ENCODE peak calls at places on chromosome 7, in four cellular contexts. P, C, H and N are unnamed samples.
A peak's percentile ranks its signal among the peaks of the same experiment; 100 is the strongest.

GRCh38 chr7:88344956-88345832 is 38.5 kb upstream of the STEAP4 start:
- DNase-seq in P (peak; percentile 47), H (no peak), C (peak; percentile 35), N (peak; percentile 6)

GRCh38 chr7:19051767-19052375 is 65.6 kb downstream of the TWIST1 start:
- DNase-seq in H (no peak), P (peak; percentile 37), C (peak; percentile 33), N (peak; percentile 5)

GRCh38 chr7:207418-208127 is 15.2 kb downstream of the FAM20C start:
- DNase-seq in C (no peak), P (no peak), H (no peak), N (no peak)

GRCh38 chr7:30027065-30027456 is 559 bp upstream of the FKBP14 start:
- DNase-seq in P (peak; percentile 29), C (no peak), H (peak; percentile 51), N (peak; percentile 38)

GRCh38 chr7:151808296-151809155 is 68.4 kb downstream of the PRKAG2 start:
- DNase-seq in P (peak; percentile 59), H (no peak), C (no peak), N (peak; percentile 66)

GRCh38 chr7:157856873-157857577 is 520.2 kb downstream of the DNAJB6 start:
- DNase-seq in C (no peak), P (no peak), H (no peak), N (no peak)

GRCh38 chr7:1758417-1758858 is 88.4 kb downstream of the ELFN1 start:
- DNase-seq in P (peak; percentile 80), C (peak; percentile 57), H (no peak), N (peak; percentile 45)

GRCh38 chr7:25180946-25181345 is 47.3 kb downstream of the NPVF start:
- DNase-seq in P (no peak), C (peak; percentile 22), H (no peak), N (no peak)

GRCh38 chr7:107044347-107045194 is at the start of gene PRKAR2B:
- DNase-seq in P (peak; percentile 100), C (peak; percentile 98), H (no peak), N (peak; percentile 32)

GRCh38 chr7:55432937-55433784 is 68.0 kb downstream of the LANCL2 start:
- DNase-seq in C (peak; percentile 37), H (no peak), P (peak; percentile 83), N (peak; percentile 50)

GRCh38 chr7:132554446-132554845 is 21.8 kb downstream of the PLXNA4 start:
- DNase-seq in C (no peak), H (no peak), P (no peak), N (no peak)

GRCh38 chr7:21704362-21704761 is 161.5 kb downstream of the DNAH11 start:
- DNase-seq in P (no peak), H (no peak), C (no peak), N (no peak)

GRCh38 chr7:74193054-74193453 is 16.8 kb upstream of the LAT2 start:
- DNase-seq in H (no peak), P (no peak), C (no peak), N (no peak)

GRCh38 chr7:29606287-29606721 is 42.7 kb downstream of the PRR15 start:
- DNase-seq in H (no peak), P (peak; percentile 39), C (peak; percentile 62), N (peak; percentile 64)

GRCh38 chr7:55474944-55475911 is 97.1 kb downstream of the VOPP1 start:
- DNase-seq in P (no peak), H (no peak), C (no peak), N (no peak)

GRCh38 chr7:138460649-138461607 is 869 bp downstream of the TRIM24 start:
- DNase-seq in P (peak; percentile 89), C (peak; percentile 88), H (no peak), N (no peak)

GRCh38 chr7:40611472-40611871 is 476.7 kb downstream of the SUGCT start:
- DNase-seq in P (no peak), C (no peak), H (no peak), N (no peak)

GRCh38 chr7:116259821-116260440 is 49.6 kb downstream of the TES start:
- DNase-seq in P (no peak), C (no peak), H (no peak), N (no peak)

GRCh38 chr7:158246960-158247673 is 340.5 kb downstream of the PTPRN2 start:
- DNase-seq in C (no peak), H (no peak), P (no peak), N (no peak)

GRCh38 chr7:49773082-49773938 is at the start of gene VWC2:
- DNase-seq in C (no peak), P (peak; percentile 37), H (no peak), N (no peak)

GRCh38 chr7:13949450-13949849 is 40.0 kb downstream of the ETV1 start:
- DNase-seq in H (no peak), P (peak; percentile 74), C (no peak), N (no peak)

GRCh38 chr7:16975712-16976111 is 93.9 kb upstream of the AGR3 start:
- DNase-seq in P (no peak), C (no peak), H (no peak), N (no peak)

GRCh38 chr7:120184866-120185265 is 88.1 kb upstream of the KCND2 start:
- DNase-seq in P (no peak), H (no peak), C (no peak), N (no peak)

GRCh38 chr7:22394739-22395138 is 37.8 kb upstream of the RAPGEF5 start:
- DNase-seq in C (no peak), P (no peak), H (no peak), N (no peak)

GRCh38 chr7:45888185-45888992 is at the start of gene IGFBP1:
- DNase-seq in C (no peak), P (peak; percentile 83), H (no peak), N (peak; percentile 95)

GRCh38 chr7:116630357-116630756 is 41.6 kb upstream of the MET start:
- DNase-seq in P (no peak), H (peak; percentile 30), C (no peak), N (no peak)

GRCh38 chr7:30049173-30049572 is 21.0 kb downstream of the PLEKHA8 start:
- DNase-seq in H (no peak), C (no peak), P (no peak), N (no peak)

GRCh38 chr7:12731775-12732174 is 44.3 kb downstream of the ARL4A start:
- DNase-seq in P (no peak), H (no peak), C (peak; percentile 78), N (no peak)

GRCh38 chr7:12732428-12732827 is 45.0 kb downstream of the ARL4A start:
- DNase-seq in C (no peak), P (no peak), H (no peak), N (no peak)

GRCh38 chr7:12729112-12729511 is 41.7 kb downstream of the ARL4A start:
- DNase-seq in H (no peak), C (peak; percentile 98), P (peak; percentile 66), N (peak; percentile 18)

GRCh38 chr7:12730523-12730922 is 43.1 kb downstream of the ARL4A start:
- DNase-seq in C (no peak), P (no peak), H (no peak), N (no peak)

DNA sequence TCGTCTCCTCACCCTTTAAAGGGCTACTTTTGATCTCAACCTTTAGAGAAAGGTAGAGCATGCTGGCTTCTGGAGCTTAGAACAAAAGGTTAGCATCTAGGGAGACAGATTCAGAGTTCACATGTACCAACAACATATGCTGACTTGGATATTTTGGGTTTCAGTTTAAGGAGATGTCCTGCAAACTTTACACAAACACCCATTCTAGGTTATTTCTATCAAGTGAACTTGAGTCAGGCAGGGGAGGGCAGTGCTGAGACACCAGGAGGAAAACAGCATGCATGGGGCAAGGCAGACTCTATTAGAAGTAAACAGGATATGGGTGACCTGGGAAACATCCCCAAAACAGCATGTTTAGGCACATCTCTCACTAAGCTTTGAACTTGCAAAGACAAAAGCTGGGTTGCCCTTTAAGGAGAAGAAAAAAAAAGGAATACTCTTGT is 43.8 kb downstream of the ARL4A start:
- DNase-seq in C (peak; percentile 87), P (no peak), H (no peak), N (no peak)
- TF ChIP-seq NFIC in C (no peak), P (no peak), H (no peak), N (no peak)

DNA sequence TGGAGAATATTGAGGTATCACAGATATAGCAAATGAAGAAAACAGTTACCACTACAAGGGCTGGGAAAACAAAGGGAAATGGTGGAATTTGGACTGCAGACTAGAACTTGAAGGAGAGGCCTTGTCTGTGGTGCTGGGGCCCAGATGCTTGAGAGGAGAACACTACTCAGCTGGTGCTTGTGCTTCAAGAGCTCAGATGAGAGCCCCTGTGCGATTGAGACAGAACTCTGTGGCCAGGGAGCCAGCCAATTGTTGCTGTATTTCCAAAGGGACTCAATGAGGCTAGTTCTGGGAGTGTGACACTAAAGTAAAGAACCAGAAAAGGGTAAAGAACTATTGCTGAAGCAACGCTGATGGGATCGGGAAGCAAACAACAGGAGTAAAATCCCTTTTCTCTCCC is 406.5 kb upstream of the SEMA3D start:
- DNase-seq in H (no peak), C (no peak), P (no peak), N (no peak)
- H2AFZ ChIP-seq in H (no peak overlapping the region), C (no peak overlapping the region), P (no peak overlapping the region), N (no peak overlapping the region)

GRCh38 chr7:81769891-81770818 is at the start of gene HGF:
- DNase-seq in H (no peak), P (peak; percentile 36), C (no peak), N (no peak)
- TF ChIP-seq NFIC in H (no peak), P (no peak), C (no peak), N (no peak)

DNA sequence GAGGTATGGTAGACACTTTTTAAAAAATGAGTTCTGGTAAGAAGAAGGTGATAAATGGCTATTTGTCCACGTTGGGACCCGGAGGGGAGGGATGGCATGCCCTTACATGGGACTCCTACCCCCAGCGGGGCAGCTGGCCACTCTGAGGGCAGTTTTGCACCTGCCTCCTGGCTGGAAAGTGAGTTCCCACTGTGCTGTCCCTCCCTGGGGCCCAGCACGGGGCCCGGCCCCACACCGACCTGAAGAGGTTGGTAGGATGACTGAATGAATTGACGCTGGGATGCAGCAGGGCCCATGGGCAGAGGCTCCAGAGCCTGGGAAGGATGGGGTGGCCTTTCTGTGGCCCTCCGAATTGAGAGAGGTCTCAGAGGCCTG is 592 bp upstream of the AEBP1 start:
- DNase-seq in H (no peak), P (no peak), C (no peak), N (no peak)
- H2AFZ ChIP-seq in H (no peak overlapping the region), P (no peak overlapping the region), C (no peak overlapping the region), N (no peak overlapping the region)